ENCODE peak calls at places on chromosomes 7 and 10, in four cellular contexts. One of them, this sample, is unnamed.

GRCh38 chr10:43075612-43076003 is 1.3 kb upstream of the RET start:
- DNase-seq in tibial nerve: no peak
- DNase-seq in endothelial cell of umbilical vein: no peak
- DNase-seq in upper lobe of right lung: no peak
- DNase-seq in this sample: no peak

GRCh38 chr7:73844131-73844547 is 1.8 kb upstream of the METTL27 start:
- DNase-seq in tibial nerve: no peak
- DNase-seq in endothelial cell of umbilical vein: no peak
- DNase-seq in upper lobe of right lung: no peak
- DNase-seq in this sample: no peak

GRCh38 chr10:79052311-79053080 is 16.3 kb upstream of the ZMIZ1 start:
- DNase-seq in tibial nerve: no peak
- DNase-seq in endothelial cell of umbilical vein: peak
- DNase-seq in upper lobe of right lung: peak
- DNase-seq in this sample: peak

GRCh38 chr7:104552102-104552501 is 223.7 kb downstream of the LHFPL3 start:
- DNase-seq in tibial nerve: peak
- DNase-seq in endothelial cell of umbilical vein: peak
- DNase-seq in upper lobe of right lung: no peak
- DNase-seq in this sample: peak

GRCh38 chr10:47440207-47440606 is 43.7 kb downstream of the ANXA8 start:
- DNase-seq in tibial nerve: no peak
- DNase-seq in endothelial cell of umbilical vein: no peak
- DNase-seq in upper lobe of right lung: no peak
- DNase-seq in this sample: no peak

GRCh38 chr7:151064454-151064853 is 5.1 kb downstream of the SLC4A2 start:
- DNase-seq in tibial nerve: no peak
- DNase-seq in endothelial cell of umbilical vein: no peak
- DNase-seq in upper lobe of right lung: no peak
- DNase-seq in this sample: no peak

GRCh38 chr10:1609596-1609995 is 127.7 kb downstream of the ADARB2 start:
- DNase-seq in tibial nerve: no peak
- DNase-seq in endothelial cell of umbilical vein: no peak
- DNase-seq in upper lobe of right lung: no peak
- DNase-seq in this sample: no peak

GRCh38 chr10:23037561-23037960 is 57.8 kb upstream of the MSRB2 start:
- DNase-seq in tibial nerve: no peak
- DNase-seq in endothelial cell of umbilical vein: no peak
- DNase-seq in upper lobe of right lung: no peak
- DNase-seq in this sample: no peak

GRCh38 chr7:122518488-122518887 is 180.4 kb downstream of the RNF133 start:
- DNase-seq in tibial nerve: no peak
- DNase-seq in endothelial cell of umbilical vein: no peak
- DNase-seq in upper lobe of right lung: no peak
- DNase-seq in this sample: peak

GRCh38 chr10:68348265-68348741 is 15.6 kb upstream of the PBLD start:
- DNase-seq in tibial nerve: no peak
- DNase-seq in endothelial cell of umbilical vein: peak
- DNase-seq in upper lobe of right lung: no peak
- DNase-seq in this sample: peak

GRCh38 chr10:43203491-43204393 is 63.1 kb downstream of the RASGEF1A start:
- DNase-seq in tibial nerve: no peak
- DNase-seq in endothelial cell of umbilical vein: no peak
- DNase-seq in upper lobe of right lung: peak
- DNase-seq in this sample: no peak

GRCh38 chr7:28065721-28066285 is 114.8 kb downstream of the JAZF1 start:
- DNase-seq in tibial nerve: no peak
- DNase-seq in endothelial cell of umbilical vein: no peak
- DNase-seq in upper lobe of right lung: no peak
- DNase-seq in this sample: no peak

GRCh38 chr10:4147214-4147613 is 362.2 kb upstream of the KLF6 start:
- DNase-seq in tibial nerve: no peak
- DNase-seq in endothelial cell of umbilical vein: no peak
- DNase-seq in upper lobe of right lung: no peak
- DNase-seq in this sample: no peak

GRCh38 chr7:22565315-22565811 is 65.4 kb upstream of the STEAP1B start:
- DNase-seq in tibial nerve: no peak
- DNase-seq in endothelial cell of umbilical vein: peak
- DNase-seq in upper lobe of right lung: no peak
- DNase-seq in this sample: no peak

GRCh38 chr7:129122751-129123516 is 21.6 kb upstream of the TSPAN33 start:
- DNase-seq in tibial nerve: no peak
- DNase-seq in endothelial cell of umbilical vein: peak
- DNase-seq in upper lobe of right lung: no peak
- DNase-seq in this sample: no peak

GRCh38 chr10:4315529-4315928 is 510.5 kb upstream of the AKR1E2 start:
- DNase-seq in tibial nerve: peak
- DNase-seq in endothelial cell of umbilical vein: peak
- DNase-seq in upper lobe of right lung: no peak
- DNase-seq in this sample: no peak

GRCh38 chr10:121608669-121609190 is 10.5 kb upstream of the FGFR2 start:
- DNase-seq in tibial nerve: no peak
- DNase-seq in endothelial cell of umbilical vein: peak
- DNase-seq in upper lobe of right lung: peak
- DNase-seq in this sample: peak

GRCh38 chr10:27153855-27154198 is 357 bp downstream of the YME1L1 start:
- DNase-seq in tibial nerve: peak
- DNase-seq in endothelial cell of umbilical vein: no peak
- DNase-seq in upper lobe of right lung: no peak
- DNase-seq in this sample: peak

GRCh38 chr10:103042129-103042528 is 124.0 kb downstream of the CNNM2 start:
- DNase-seq in tibial nerve: no peak
- DNase-seq in endothelial cell of umbilical vein: no peak
- DNase-seq in upper lobe of right lung: no peak
- DNase-seq in this sample: no peak

GRCh38 chr10:34432589-34432988 is 382.5 kb downstream of the PARD3 start:
- DNase-seq in tibial nerve: no peak
- DNase-seq in endothelial cell of umbilical vein: no peak
- DNase-seq in upper lobe of right lung: no peak
- DNase-seq in this sample: no peak

GRCh38 chr7:75958802-75959543 is 35.4 kb downstream of the TMEM120A start:
- DNase-seq in tibial nerve: no peak
- DNase-seq in endothelial cell of umbilical vein: no peak
- DNase-seq in upper lobe of right lung: no peak
- DNase-seq in this sample: no peak

GRCh38 chr7:134693256-134693655 is 46.6 kb downstream of the BPGM start:
- DNase-seq in tibial nerve: peak
- DNase-seq in endothelial cell of umbilical vein: no peak
- DNase-seq in upper lobe of right lung: no peak
- DNase-seq in this sample: no peak

GRCh38 chr7:111958431-111958830 is 247.8 kb downstream of the DOCK4 start:
- DNase-seq in tibial nerve: no peak
- DNase-seq in endothelial cell of umbilical vein: no peak
- DNase-seq in upper lobe of right lung: no peak
- DNase-seq in this sample: no peak

GRCh38 chr10:89283174-89283987 is 18.5 kb upstream of the IFIT2 start:
- DNase-seq in tibial nerve: no peak
- DNase-seq in endothelial cell of umbilical vein: no peak
- DNase-seq in upper lobe of right lung: no peak
- DNase-seq in this sample: no peak

GRCh38 chr7:2844153-2845077 is at the start of gene GNA12:
- DNase-seq in tibial nerve: peak
- DNase-seq in endothelial cell of umbilical vein: peak
- DNase-seq in upper lobe of right lung: peak
- DNase-seq in this sample: peak

GRCh38 chr10:83677795-83678194 is 461.5 kb upstream of the GHITM start:
- DNase-seq in tibial nerve: no peak
- DNase-seq in endothelial cell of umbilical vein: no peak
- DNase-seq in upper lobe of right lung: no peak
- DNase-seq in this sample: no peak

GRCh38 chr10:4241724-4242345 is 456.8 kb upstream of the KLF6 start:
- DNase-seq in tibial nerve: peak
- DNase-seq in endothelial cell of umbilical vein: peak
- DNase-seq in upper lobe of right lung: no peak
- DNase-seq in this sample: peak

GRCh38 chr7:3301831-3302618 is 973 bp downstream of the SDK1 start:
- DNase-seq in tibial nerve: no peak
- DNase-seq in endothelial cell of umbilical vein: peak
- DNase-seq in upper lobe of right lung: no peak
- DNase-seq in this sample: peak

GRCh38 chr7:112665709-112666108 is 124.5 kb downstream of the TMEM168 start:
- DNase-seq in tibial nerve: no peak
- DNase-seq in endothelial cell of umbilical vein: no peak
- DNase-seq in upper lobe of right lung: no peak
- DNase-seq in this sample: peak

GRCh38 chr7:31553636-31554035 is 39.7 kb downstream of the ITPRID1 start:
- DNase-seq in tibial nerve: no peak
- DNase-seq in endothelial cell of umbilical vein: no peak
- DNase-seq in upper lobe of right lung: no peak
- DNase-seq in this sample: no peak

GRCh38 chr7:37112882-37113281 is 335.8 kb downstream of the ELMO1 start:
- DNase-seq in tibial nerve: no peak
- DNase-seq in endothelial cell of umbilical vein: no peak
- DNase-seq in upper lobe of right lung: no peak
- DNase-seq in this sample: no peak

GRCh38 chr7:108130261-108130660 is at the start of gene LAMB4:
- DNase-seq in tibial nerve: no peak
- DNase-seq in endothelial cell of umbilical vein: no peak
- DNase-seq in upper lobe of right lung: no peak
- DNase-seq in this sample: no peak

GRCh38 chr10:48476279-48476982 is 128.4 kb downstream of the ARHGAP22 start:
- DNase-seq in tibial nerve: no peak
- DNase-seq in endothelial cell of umbilical vein: peak
- DNase-seq in upper lobe of right lung: peak
- DNase-seq in this sample: peak

GRCh38 chr10:78424721-78425120 is 391.1 kb downstream of the RPS24 start:
- DNase-seq in tibial nerve: no peak
- DNase-seq in endothelial cell of umbilical vein: peak
- DNase-seq in upper lobe of right lung: no peak
- DNase-seq in this sample: peak

GRCh38 chr10:117477961-117478670 is 64.4 kb upstream of the EMX2 start:
- DNase-seq in tibial nerve: no peak
- DNase-seq in endothelial cell of umbilical vein: peak
- DNase-seq in upper lobe of right lung: no peak
- DNase-seq in this sample: no peak

GRCh38 chr7:150945853-150946825 is 32.0 kb downstream of the KCNH2 start:
- DNase-seq in tibial nerve: peak
- DNase-seq in endothelial cell of umbilical vein: no peak
- DNase-seq in upper lobe of right lung: peak
- DNase-seq in this sample: no peak

GRCh38 chr10:79308969-79309665 is 38.2 kb upstream of the PPIF start:
- DNase-seq in tibial nerve: no peak
- DNase-seq in endothelial cell of umbilical vein: no peak
- DNase-seq in upper lobe of right lung: no peak
- DNase-seq in this sample: no peak

GRCh38 chr7:116802784-116803183 is 59.6 kb upstream of the CAPZA2 start:
- DNase-seq in tibial nerve: peak
- DNase-seq in endothelial cell of umbilical vein: peak
- DNase-seq in upper lobe of right lung: no peak
- DNase-seq in this sample: peak
- H3K4me3 ChIP-seq in tibial nerve: no peak
- H3K4me3 ChIP-seq in endothelial cell of umbilical vein: no peak
- H3K4me3 ChIP-seq in upper lobe of right lung: no peak
- H3K4me3 ChIP-seq in this sample: peak

GRCh38 chr7:7969306-7970112 is 913 bp downstream of the GLCCI1 start:
- DNase-seq in tibial nerve: peak
- DNase-seq in endothelial cell of umbilical vein: peak
- DNase-seq in upper lobe of right lung: peak
- DNase-seq in this sample: peak

GRCh38 chr7:7966141-7966734 is 2.4 kb upstream of the GLCCI1 start:
- DNase-seq in tibial nerve: no peak
- DNase-seq in endothelial cell of umbilical vein: no peak
- DNase-seq in upper lobe of right lung: no peak
- DNase-seq in this sample: no peak

GRCh38 chr7:7970113-7970619 is 1.6 kb downstream of the GLCCI1 start:
- DNase-seq in tibial nerve: no peak
- DNase-seq in endothelial cell of umbilical vein: no peak
- DNase-seq in upper lobe of right lung: no peak
- DNase-seq in this sample: peak

GRCh38 chr7:7968544-7969305 is at the start of gene GLCCI1:
- DNase-seq in tibial nerve: peak
- DNase-seq in endothelial cell of umbilical vein: peak
- DNase-seq in upper lobe of right lung: peak
- DNase-seq in this sample: peak

GRCh38 chr7:7967909-7968543 is 570 bp upstream of the GLCCI1 start:
- DNase-seq in tibial nerve: no peak
- DNase-seq in endothelial cell of umbilical vein: no peak
- DNase-seq in upper lobe of right lung: no peak
- DNase-seq in this sample: no peak
- H3K27ac ChIP-seq in tibial nerve: peak
- H3K27ac ChIP-seq in endothelial cell of umbilical vein: no peak
- H3K27ac ChIP-seq in upper lobe of right lung: peak
- H3K27ac ChIP-seq in this sample: no peak

GRCh38 chr7:44280636-44280992 is 44.8 kb downstream of the CAMK2B start:
- DNase-seq in tibial nerve: no peak
- DNase-seq in endothelial cell of umbilical vein: no peak
- DNase-seq in upper lobe of right lung: peak
- DNase-seq in this sample: no peak
- H3K4me3 ChIP-seq in tibial nerve: no peak
- H3K4me3 ChIP-seq in endothelial cell of umbilical vein: no peak
- H3K4me3 ChIP-seq in upper lobe of right lung: no peak
- H3K4me3 ChIP-seq in this sample: no peak

GRCh38 chr10:86967481-86967941 is 771 bp upstream of the ADIRF start:
- DNase-seq in tibial nerve: no peak
- DNase-seq in endothelial cell of umbilical vein: no peak
- DNase-seq in upper lobe of right lung: no peak
- DNase-seq in this sample: no peak
- H3K27ac ChIP-seq in tibial nerve: peak
- H3K27ac ChIP-seq in endothelial cell of umbilical vein: no peak
- H3K27ac ChIP-seq in upper lobe of right lung: peak
- H3K27ac ChIP-seq in this sample: no peak

DNA sequence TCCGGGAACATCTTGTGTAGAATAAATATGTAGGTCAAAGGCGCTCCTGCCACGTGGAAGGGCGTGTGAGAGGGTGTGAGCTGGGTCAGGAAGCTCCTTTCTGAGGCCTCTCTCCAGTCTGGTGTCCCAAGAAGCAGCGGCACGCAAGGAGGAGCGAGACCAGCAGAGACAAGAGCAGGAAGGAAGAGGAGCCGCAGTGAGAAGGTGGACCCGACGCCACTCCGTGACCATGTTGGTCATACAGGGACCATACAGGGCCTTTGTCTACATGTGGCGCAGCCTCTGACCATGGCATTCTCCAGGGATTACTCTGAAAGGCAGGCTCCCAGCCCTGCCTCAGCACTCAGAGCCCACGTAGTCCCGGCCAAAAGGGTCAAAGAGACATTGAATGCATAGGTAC is 26.2 kb upstream of the EN2 start:
- DNase-seq in tibial nerve: no peak
- DNase-seq in endothelial cell of umbilical vein: no peak
- DNase-seq in upper lobe of right lung: no peak
- DNase-seq in this sample: no peak
- H3K4me3 ChIP-seq in tibial nerve: no peak
- H3K4me3 ChIP-seq in endothelial cell of umbilical vein: no peak
- H3K4me3 ChIP-seq in upper lobe of right lung: no peak
- H3K4me3 ChIP-seq in this sample: no peak

DNA sequence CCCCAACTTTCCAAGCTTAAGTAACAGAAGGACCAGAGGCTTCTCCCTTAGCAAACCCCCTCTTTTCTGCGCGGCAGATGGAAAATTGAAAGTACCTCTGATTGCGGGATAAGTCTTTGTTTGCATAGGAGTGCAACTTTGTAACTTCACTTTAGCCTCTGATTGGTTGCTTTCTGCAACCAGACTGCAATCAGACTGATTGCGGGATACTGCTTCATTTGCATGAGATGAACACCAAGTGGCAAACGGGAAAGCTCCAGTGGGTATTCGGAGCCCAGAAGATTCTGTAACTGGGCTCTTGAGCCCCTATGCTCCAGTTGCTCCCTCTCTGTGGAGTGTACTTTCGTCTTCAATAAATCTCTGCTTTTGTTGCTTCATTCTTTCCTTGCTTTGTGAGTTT is 260.6 kb downstream of the BAMBI start:
- DNase-seq in tibial nerve: no peak
- DNase-seq in endothelial cell of umbilical vein: no peak
- DNase-seq in upper lobe of right lung: no peak
- DNase-seq in this sample: no peak
- H3K27ac ChIP-seq in tibial nerve: no peak
- H3K27ac ChIP-seq in endothelial cell of umbilical vein: no peak
- H3K27ac ChIP-seq in upper lobe of right lung: no peak
- H3K27ac ChIP-seq in this sample: no peak